ENCODE peak calls at places on chromosomes 12 and 14, in seven cellular contexts. C is cardiac fibroblast, O is hepatocyte, K is progenitor cell of endocrine pancreas, M is WTC11, I is endothelial cell, Y is psoas muscle. H is an unnamed sample.

GRCh38 chr14:73695997-73696396 is 18.2 kb downstream of the PNMA1 start:
- DNase-seq in C (no peak), O (no peak), K (no peak), M (no peak), I (no peak), Y (no peak), H (peak)

GRCh38 chr12:10739157-10740118 is 16.3 kb upstream of the YBX3 start:
- DNase-seq in C (peak), O (no peak), K (no peak), M (no peak), I (no peak), Y (no peak), H (no peak)

GRCh38 chr12:100141666-100141997 is 1.0 kb downstream of the BLTP3B start:
- DNase-seq in C (peak), O (peak), K (no peak), M (no peak), I (no peak), Y (no peak), H (no peak)

GRCh38 chr14:80084196-80084595 is 127.1 kb downstream of the DIO2 start:
- DNase-seq in C (no peak), O (no peak), K (no peak), M (no peak), I (no peak), Y (no peak), H (no peak)

GRCh38 chr12:121849211-121849610 is 9.4 kb downstream of the HPD start:
- DNase-seq in C (no peak), O (no peak), K (no peak), M (no peak), I (no peak), Y (no peak), H (no peak)

GRCh38 chr14:69547701-69548348 is 26.8 kb downstream of the CCDC177 start:
- DNase-seq in C (peak), O (peak), K (peak), M (peak), I (peak), Y (no peak), H (peak)

GRCh38 chr12:28938056-28938455 is 211.0 kb upstream of the FAR2 start:
- DNase-seq in C (no peak), O (no peak), K (no peak), M (no peak), I (no peak), Y (no peak), H (no peak)

GRCh38 chr12:26748741-26749431 is 84.1 kb downstream of the ITPR2 start:
- DNase-seq in C (peak), O (no peak), K (no peak), M (no peak), I (no peak), Y (no peak), H (peak)

GRCh38 chr14:89720076-89720687 is 234.3 kb downstream of the EFCAB11 start:
- DNase-seq in C (no peak), O (no peak), K (no peak), M (no peak), I (no peak), Y (no peak), H (no peak)

GRCh38 chr14:71290301-71290700 is 383.0 kb downstream of the PCNX1 start:
- DNase-seq in C (no peak), O (no peak), K (no peak), M (no peak), I (no peak), Y (no peak), H (no peak)

GRCh38 chr12:57173089-57173488 is 25.7 kb upstream of the LRP1-AS start:
- DNase-seq in C (no peak), O (peak), K (no peak), M (peak), I (peak), Y (no peak), H (peak)

GRCh38 chr12:75438052-75438754 is 42.4 kb upstream of the GLIPR1 start:
- DNase-seq in C (no peak), O (no peak), K (no peak), M (no peak), I (no peak), Y (no peak), H (no peak)

GRCh38 chr12:46516238-46516932 is 143.8 kb upstream of the SLC38A2 start:
- DNase-seq in C (no peak), O (no peak), K (no peak), M (no peak), I (no peak), Y (no peak), H (no peak)

GRCh38 chr12:46518729-46519128 is 146.2 kb upstream of the SLC38A2 start:
- DNase-seq in C (peak), O (no peak), K (no peak), M (no peak), I (no peak), Y (no peak), H (no peak)

GRCh38 chr12:46516933-46517578 is 144.5 kb upstream of the SLC38A2 start:
- DNase-seq in C (no peak), O (no peak), K (no peak), M (no peak), I (no peak), Y (no peak), H (peak)

GRCh38 chr12:46518184-46518583 is 145.6 kb upstream of the SLC38A2 start:
- DNase-seq in C (no peak), O (no peak), K (no peak), M (no peak), I (no peak), Y (no peak), H (no peak)

GRCh38 chr12:46517579-46517962 is 145.0 kb upstream of the SLC38A2 start:
- DNase-seq in C (no peak), O (no peak), K (no peak), M (no peak), I (no peak), Y (no peak), H (no peak)
- TF ChIP-seq CTCF in C (no peak), O (no peak), K (no peak), M (no peak), I (no peak), Y (no peak), H (peak)

GRCh38 chr14:106377432-106377831 is 851.0 kb downstream of the TMEM121 start:
- DNase-seq in C (no peak), O (no peak), K (no peak), M (no peak), I (no peak), Y (no peak), H (no peak)

GRCh38 chr14:106378191-106378590 is 851.8 kb downstream of the TMEM121 start:
- DNase-seq in C (no peak), O (no peak), K (no peak), M (no peak), I (no peak), Y (no peak), H (no peak)

GRCh38 chr14:106372870-106373657 is 846.7 kb downstream of the TMEM121 start:
- DNase-seq in C (peak), O (no peak), K (no peak), M (peak), I (no peak), Y (no peak), H (peak)
- TF ChIP-seq CTCF in C (peak), O (no peak), K (no peak), M (peak), I (peak), Y (peak), H (peak)

DNA sequence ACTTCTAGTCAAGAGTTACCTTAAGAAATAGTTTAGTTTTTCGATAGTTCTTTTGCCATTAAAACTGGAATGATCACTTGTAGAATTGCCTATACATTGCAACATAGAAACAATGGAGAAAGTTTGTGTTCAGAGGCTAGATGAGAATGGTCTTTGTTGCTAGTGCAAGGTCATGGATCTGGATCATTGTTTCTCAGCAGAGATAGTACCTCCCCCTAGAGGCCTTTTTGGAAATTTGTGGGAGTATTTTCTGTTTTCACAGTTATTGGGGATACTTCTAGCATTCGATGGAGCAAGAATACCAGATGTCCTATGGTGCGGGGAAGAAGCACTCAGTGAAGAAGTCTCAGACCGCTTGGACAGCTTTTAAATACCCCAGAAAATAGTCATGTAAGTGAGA is 138.8 kb upstream of the HMGA2 start:
- DNase-seq in C (peak), O (peak), K (no peak), M (no peak), I (no peak), Y (no peak), H (no peak)
- TF ChIP-seq CTCF in C (peak), O (peak), K (peak), M (no peak), I (peak), Y (peak), H (peak)

GRCh38 chr14:91317381-91318313 is 73.1 kb upstream of the GPR68 start:
- DNase-seq in C (peak), O (no peak), K (no peak), M (no peak), I (no peak), Y (peak), H (no peak)
- TF ChIP-seq CTCF in C (peak), O (no peak), K (no peak), M (no peak), I (no peak), Y (no peak), H (peak)

GRCh38 chr12:32727237-32727636 is 28.5 kb downstream of the YARS2 start:
- DNase-seq in C (peak), O (no peak), K (no peak), M (no peak), I (no peak), Y (no peak), H (no peak)
- TF ChIP-seq CTCF in C (no peak), O (no peak), K (no peak), M (no peak), I (no peak), Y (no peak), H (no peak)

H was measured in GM13977.